ENCODE peak calls at places on chromosomes 5 and 9, in seven cellular contexts. One of them, this sample, is unnamed.

GRCh38 chr9:76403352-76403751 is 9.1 kb upstream of the RFK start:
- DNase-seq in gastrocnemius medialis: no peak
- DNase-seq in ovary: no peak
- DNase-seq in sigmoid colon: no peak
- DNase-seq in heart left ventricle: no peak
- DNase-seq in HCT116: peak; percentile 42
- DNase-seq in A549: peak; percentile 66
- DNase-seq in this sample: peak; percentile 12

GRCh38 chr5:92644271-92644886 is 936.6 kb downstream of the NR2F1-AS1 start:
- DNase-seq in A549: peak; percentile 4
- DNase-seq in gastrocnemius medialis: no peak
- DNase-seq in HCT116: no peak
- DNase-seq in sigmoid colon: no peak
- DNase-seq in heart left ventricle: no peak
- DNase-seq in ovary: no peak
- DNase-seq in this sample: no peak

GRCh38 chr9:126407125-126407870 is 80.7 kb downstream of the MVB12B start:
- DNase-seq in ovary: no peak
- DNase-seq in heart left ventricle: no peak
- DNase-seq in HCT116: no peak
- DNase-seq in sigmoid colon: no peak
- DNase-seq in gastrocnemius medialis: no peak
- DNase-seq in A549: no peak
- DNase-seq in this sample: no peak

GRCh38 chr9:114000671-114001409 is 77.3 kb downstream of the AMBP start:
- DNase-seq in ovary: peak; percentile 19
- DNase-seq in gastrocnemius medialis: no peak
- DNase-seq in HCT116: no peak
- DNase-seq in sigmoid colon: peak; percentile 58
- DNase-seq in A549: no peak
- DNase-seq in heart left ventricle: no peak
- DNase-seq in this sample: peak; percentile 3

GRCh38 chr5:155926011-155926410 is 401.0 kb upstream of the SGCD start:
- DNase-seq in gastrocnemius medialis: no peak
- DNase-seq in heart left ventricle: no peak
- DNase-seq in sigmoid colon: no peak
- DNase-seq in A549: no peak
- DNase-seq in ovary: no peak
- DNase-seq in HCT116: no peak
- DNase-seq in this sample: no peak

GRCh38 chr9:90393355-90394152 is 249.1 kb downstream of the DIRAS2 start:
- DNase-seq in sigmoid colon: no peak
- DNase-seq in heart left ventricle: no peak
- DNase-seq in gastrocnemius medialis: no peak
- DNase-seq in ovary: no peak
- DNase-seq in HCT116: no peak
- DNase-seq in A549: peak; percentile 27
- DNase-seq in this sample: no peak

GRCh38 chr9:129223551-129224208 is 45.6 kb upstream of the IER5L start:
- DNase-seq in ovary: no peak
- DNase-seq in heart left ventricle: no peak
- DNase-seq in sigmoid colon: no peak
- DNase-seq in gastrocnemius medialis: no peak
- DNase-seq in HCT116: no peak
- DNase-seq in A549: no peak
- DNase-seq in this sample: no peak

GRCh38 chr5:93582677-93583524 is at the start of gene NR2F1:
- DNase-seq in sigmoid colon: peak; percentile 94
- DNase-seq in heart left ventricle: no peak
- DNase-seq in ovary: peak; percentile 86
- DNase-seq in HCT116: peak; percentile 98
- DNase-seq in gastrocnemius medialis: no peak
- DNase-seq in A549: peak; percentile 95
- DNase-seq in this sample: peak; percentile 81

GRCh38 chr5:167916706-167917105 is 374.7 kb upstream of the WWC1 start:
- DNase-seq in HCT116: no peak
- DNase-seq in ovary: peak; percentile 44
- DNase-seq in gastrocnemius medialis: peak; percentile 6
- DNase-seq in heart left ventricle: peak; percentile 11
- DNase-seq in sigmoid colon: peak; percentile 71
- DNase-seq in A549: no peak
- DNase-seq in this sample: peak; percentile 29

GRCh38 chr5:178222292-178222691 is 10.3 kb downstream of the PHYKPL start:
- DNase-seq in A549: no peak
- DNase-seq in sigmoid colon: no peak
- DNase-seq in gastrocnemius medialis: no peak
- DNase-seq in HCT116: no peak
- DNase-seq in ovary: no peak
- DNase-seq in heart left ventricle: no peak
- DNase-seq in this sample: no peak

GRCh38 chr9:105242062-105242461 is 2.4 kb upstream of the SLC44A1 start:
- DNase-seq in gastrocnemius medialis: no peak
- DNase-seq in HCT116: no peak
- DNase-seq in sigmoid colon: no peak
- DNase-seq in heart left ventricle: no peak
- DNase-seq in A549: no peak
- DNase-seq in ovary: no peak
- DNase-seq in this sample: no peak

GRCh38 chr5:158879993-158880392 is 219.7 kb downstream of the EBF1 start:
- DNase-seq in ovary: no peak
- DNase-seq in A549: no peak
- DNase-seq in HCT116: no peak
- DNase-seq in heart left ventricle: no peak
- DNase-seq in gastrocnemius medialis: no peak
- DNase-seq in sigmoid colon: no peak
- DNase-seq in this sample: no peak

GRCh38 chr5:158876263-158876942 is 223.3 kb downstream of the EBF1 start:
- DNase-seq in sigmoid colon: no peak
- DNase-seq in gastrocnemius medialis: no peak
- DNase-seq in ovary: no peak
- DNase-seq in HCT116: no peak
- DNase-seq in A549: no peak
- DNase-seq in heart left ventricle: no peak
- DNase-seq in this sample: no peak

GRCh38 chr5:158878227-158878626 is 221.5 kb downstream of the EBF1 start:
- DNase-seq in A549: no peak
- DNase-seq in HCT116: no peak
- DNase-seq in sigmoid colon: no peak
- DNase-seq in heart left ventricle: no peak
- DNase-seq in gastrocnemius medialis: no peak
- DNase-seq in ovary: no peak
- DNase-seq in this sample: no peak

GRCh38 chr5:158877124-158877581 is 222.6 kb downstream of the EBF1 start:
- DNase-seq in HCT116: no peak
- DNase-seq in ovary: no peak
- DNase-seq in A549: peak; percentile 16
- DNase-seq in gastrocnemius medialis: no peak
- DNase-seq in sigmoid colon: no peak
- DNase-seq in heart left ventricle: no peak
- DNase-seq in this sample: no peak

DNA sequence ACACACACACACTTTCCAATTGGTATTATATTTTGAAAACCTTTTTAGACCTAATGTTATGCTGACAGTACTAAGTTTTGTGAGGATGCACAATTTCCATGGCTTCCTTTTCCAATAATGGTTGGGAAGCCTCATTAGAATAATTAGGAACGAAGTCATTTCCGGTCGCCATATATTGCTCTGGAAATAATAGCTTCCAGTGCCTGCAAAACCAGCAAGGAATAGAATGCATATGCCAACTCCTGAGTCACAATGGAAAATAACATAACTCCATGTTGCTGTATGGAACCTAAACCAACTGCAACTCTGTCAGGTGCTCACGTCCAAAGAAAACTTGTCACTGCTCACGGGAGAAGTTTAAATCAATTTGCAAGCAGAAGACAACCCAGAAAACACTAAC is 222.0 kb downstream of the EBF1 start:
- DNase-seq in A549: no peak
- DNase-seq in gastrocnemius medialis: no peak
- DNase-seq in sigmoid colon: no peak
- DNase-seq in HCT116: no peak
- DNase-seq in ovary: no peak
- DNase-seq in heart left ventricle: no peak
- DNase-seq in this sample: no peak
- H3K4me1 ChIP-seq in A549: peaks cover 16% of the 10 kb centered on the region
- H3K4me1 ChIP-seq in gastrocnemius medialis: peaks cover 20% of the 10 kb centered on the region
- H3K4me1 ChIP-seq in sigmoid colon: no peaks in the 10 kb centered on the region
- H3K4me1 ChIP-seq in HCT116: no peaks in the 10 kb centered on the region
- H3K4me1 ChIP-seq in ovary: peaks cover 19% of the 10 kb centered on the region
- H3K4me1 ChIP-seq in heart left ventricle: peaks cover 2% of the 10 kb centered on the region
- H3K4me1 ChIP-seq in this sample: peaks cover 76% of the 10 kb centered on the region

GRCh38 chr5:171395042-171395441 is 7.4 kb downstream of the NPM1 start:
- DNase-seq in HCT116: no peak
- DNase-seq in A549: no peak
- DNase-seq in heart left ventricle: no peak
- DNase-seq in gastrocnemius medialis: no peak
- DNase-seq in ovary: no peak
- DNase-seq in sigmoid colon: no peak
- DNase-seq in this sample: no peak

GRCh38 chr5:171390883-171391677 is 3.4 kb downstream of the NPM1 start:
- DNase-seq in ovary: no peak
- DNase-seq in heart left ventricle: no peak
- DNase-seq in HCT116: no peak
- DNase-seq in sigmoid colon: no peak
- DNase-seq in A549: no peak
- DNase-seq in gastrocnemius medialis: no peak
- DNase-seq in this sample: no peak

GRCh38 chr5:171388816-171389168 is 1.1 kb downstream of the NPM1 start:
- DNase-seq in HCT116: no peak
- DNase-seq in sigmoid colon: no peak
- DNase-seq in gastrocnemius medialis: no peak
- DNase-seq in ovary: no peak
- DNase-seq in A549: no peak
- DNase-seq in heart left ventricle: no peak
- DNase-seq in this sample: no peak

GRCh38 chr5:171392585-171393159 is 5.0 kb downstream of the NPM1 start:
- DNase-seq in sigmoid colon: no peak
- DNase-seq in heart left ventricle: no peak
- DNase-seq in HCT116: no peak
- DNase-seq in gastrocnemius medialis: no peak
- DNase-seq in ovary: no peak
- DNase-seq in A549: no peak
- DNase-seq in this sample: no peak

DNA sequence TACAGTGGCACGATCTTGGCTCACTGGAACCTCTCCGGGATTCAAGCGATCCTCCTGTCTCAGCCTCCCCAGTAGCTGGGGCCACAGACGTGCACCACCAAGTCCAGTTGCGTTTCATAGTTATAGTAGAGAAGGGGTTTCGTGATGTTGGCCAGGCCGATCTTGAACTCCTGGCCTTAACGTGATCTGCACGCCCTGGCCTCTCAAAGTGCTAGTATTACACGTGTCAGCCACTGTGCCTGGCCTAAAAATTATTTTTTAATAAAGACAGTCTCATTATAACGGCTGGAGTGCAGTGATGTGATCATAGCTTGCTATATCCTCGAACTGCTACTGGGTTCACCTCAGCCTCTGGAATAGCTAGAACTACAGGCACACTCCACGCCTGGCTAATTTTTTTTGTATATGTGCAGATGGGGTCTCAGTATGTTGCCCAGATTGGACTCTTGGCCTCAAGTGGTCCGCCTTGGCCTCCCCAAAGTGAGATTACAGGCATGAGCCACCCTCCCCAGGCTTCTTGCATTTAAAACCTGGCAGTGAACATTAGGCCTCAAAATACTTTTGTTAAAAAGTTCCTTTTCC is 4.4 kb downstream of the NPM1 start:
- DNase-seq in sigmoid colon: no peak
- DNase-seq in ovary: no peak
- DNase-seq in HCT116: no peak
- DNase-seq in A549: no peak
- DNase-seq in heart left ventricle: no peak
- DNase-seq in gastrocnemius medialis: no peak
- DNase-seq in this sample: no peak
- TF ChIP-seq POLR2A in sigmoid colon: no peak
- TF ChIP-seq POLR2A in ovary: no peak
- TF ChIP-seq POLR2A in HCT116: no peak
- TF ChIP-seq POLR2A in A549: no peak
- TF ChIP-seq POLR2A in heart left ventricle: no peak
- TF ChIP-seq POLR2A in gastrocnemius medialis: no peak
- TF ChIP-seq POLR2A in this sample: no peak

DNA sequence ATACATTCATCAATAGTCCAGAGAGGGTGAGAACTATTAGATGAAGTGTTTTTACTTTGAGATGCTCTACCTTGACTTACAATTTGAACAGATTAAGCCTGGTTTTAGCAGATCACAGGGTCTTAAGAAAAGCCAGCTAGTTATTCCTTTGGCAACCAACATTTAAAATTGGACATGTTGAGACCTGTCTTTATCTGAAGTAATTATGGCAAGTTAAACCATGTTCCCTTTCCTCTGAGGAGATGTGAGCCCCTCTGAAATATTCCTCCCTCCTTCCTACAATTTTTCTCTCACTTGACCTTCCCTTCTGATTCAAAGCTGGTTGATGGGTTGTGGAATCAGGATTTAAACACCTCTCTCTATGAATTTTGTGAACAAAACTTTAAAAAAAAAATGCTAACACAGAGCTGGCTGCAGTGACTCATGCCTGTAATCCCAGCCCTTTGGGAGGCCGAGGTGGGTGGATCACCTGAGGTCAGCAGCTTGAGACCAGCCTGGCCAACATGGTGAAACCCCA is 73.4 kb downstream of the INIP start:
- DNase-seq in A549: no peak
- DNase-seq in sigmoid colon: no peak
- DNase-seq in ovary: no peak
- DNase-seq in heart left ventricle: no peak
- DNase-seq in HCT116: no peak
- DNase-seq in gastrocnemius medialis: no peak
- DNase-seq in this sample: no peak
- H3K4me1 ChIP-seq in A549: no peaks in the 10 kb centered on the region
- H3K4me1 ChIP-seq in sigmoid colon: no peaks in the 10 kb centered on the region
- H3K4me1 ChIP-seq in ovary: no peaks in the 10 kb centered on the region
- H3K4me1 ChIP-seq in heart left ventricle: no peaks in the 10 kb centered on the region
- H3K4me1 ChIP-seq in HCT116: peaks cover 10% of the 10 kb centered on the region
- H3K4me1 ChIP-seq in gastrocnemius medialis: no peaks in the 10 kb centered on the region
- H3K4me1 ChIP-seq in this sample: no peaks in the 10 kb centered on the region

DNA sequence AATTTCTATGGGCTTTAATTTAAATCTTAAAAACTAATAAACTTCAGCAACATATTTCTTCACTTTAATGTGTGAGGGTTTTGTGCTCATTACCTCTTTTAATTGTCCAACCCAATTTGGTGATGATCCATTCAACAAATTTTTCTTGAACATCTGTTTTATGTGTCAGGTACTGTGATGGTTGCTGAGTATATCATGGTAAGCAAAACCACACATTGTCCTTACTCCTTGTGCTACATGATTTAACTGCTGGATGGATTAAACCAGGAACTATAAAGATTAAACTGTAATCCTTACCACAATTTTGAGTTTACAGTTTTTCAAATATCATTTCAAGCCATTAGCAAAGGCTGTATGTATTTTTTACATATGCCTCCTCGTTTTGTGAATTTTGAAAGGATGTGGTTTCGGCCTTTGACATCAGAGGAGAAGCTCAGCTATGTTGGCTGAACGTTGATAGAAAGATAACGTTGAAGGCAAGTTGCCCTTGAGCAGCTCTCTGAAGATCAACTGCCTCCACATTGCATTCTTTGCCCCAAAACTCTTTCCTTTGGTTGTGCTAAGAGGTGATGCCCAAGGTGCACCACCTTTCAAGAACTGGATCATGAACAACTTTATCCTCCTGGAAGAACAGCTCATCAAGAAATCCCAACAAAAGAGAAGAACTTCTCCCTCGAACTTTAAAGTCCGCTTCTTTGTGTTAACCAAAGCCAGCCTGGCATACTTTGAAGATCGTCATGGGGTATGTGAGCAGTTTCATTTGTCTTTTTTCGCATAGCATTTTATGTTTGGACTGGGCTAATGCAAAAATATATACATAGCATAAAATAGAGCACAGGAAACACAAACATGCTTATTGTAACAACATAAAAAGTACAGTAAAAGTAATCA is at the start of gene ITK:
- DNase-seq in sigmoid colon: no peak
- DNase-seq in A549: no peak
- DNase-seq in heart left ventricle: no peak
- DNase-seq in ovary: no peak
- DNase-seq in gastrocnemius medialis: no peak
- DNase-seq in HCT116: no peak
- DNase-seq in this sample: no peak
- TF ChIP-seq POLR2A in sigmoid colon: no peak
- TF ChIP-seq POLR2A in A549: no peak
- TF ChIP-seq POLR2A in heart left ventricle: no peak
- TF ChIP-seq POLR2A in ovary: no peak
- TF ChIP-seq POLR2A in gastrocnemius medialis: no peak
- TF ChIP-seq POLR2A in HCT116: no peak
- TF ChIP-seq POLR2A in this sample: no peak